ENCODE peak calls at places on chromosomes 16 and 17, in four cellular contexts. O is fibroblast of pulmonary artery, C is WERI-Rb-1, S is lung. R is an unnamed sample.

GRCh38 chr17:74493381-74493833 is 27.0 kb downstream of the CD300A start:
- DNase-seq in C (peak), O (peak), S (peak), R (peak)

GRCh38 chr16:35797811-35798210 is 2338.4 kb downstream of the TP53TG3F start:
- DNase-seq in O (no peak), S (no peak), C (no peak), R (no peak)

GRCh38 chr16:19162085-19162484 is 6.0 kb upstream of the SYT17 start:
- DNase-seq in S (no peak), O (no peak), C (no peak), R (no peak)

GRCh38 chr16:75244844-75245758 is 6.3 kb downstream of the BCAR1 start:
- DNase-seq in O (peak), S (peak), C (no peak), R (no peak)

GRCh38 chr16:58513874-58514273 is 1.4 kb upstream of the SETD6 start:
- DNase-seq in C (no peak), S (no peak), O (no peak), R (no peak)

GRCh38 chr16:31386157-31386984 is 6.8 kb upstream of the ITGAD start:
- DNase-seq in C (peak), S (no peak), O (peak), R (no peak)

GRCh38 chr17:4003501-4004421 is 39.5 kb upstream of the ATP2A3 start:
- DNase-seq in S (no peak), O (no peak), C (no peak), R (no peak)

GRCh38 chr17:28343491-28343932 is 8.0 kb downstream of the TNFAIP1 start:
- DNase-seq in C (no peak), O (no peak), S (no peak), R (no peak)

GRCh38 chr17:20944014-20944905 is 98.6 kb downstream of the USP22 start:
- DNase-seq in C (peak), O (no peak), S (peak), R (peak)

GRCh38 chr17:50290074-50290702 is 15.9 kb downstream of the TMEM92 start:
- DNase-seq in S (peak), C (no peak), O (peak), R (no peak)

GRCh38 chr17:16922386-16923096 is 49.4 kb downstream of the TNFRSF13B start:
- DNase-seq in S (no peak), C (no peak), O (no peak), R (no peak)

GRCh38 chr17:70072900-70073299 is 2.1 kb upstream of the KCNJ16 start:
- DNase-seq in C (no peak), S (no peak), O (no peak), R (no peak)

GRCh38 chr17:77875881-77876509 is 82.5 kb upstream of the TNRC6C start:
- DNase-seq in O (no peak), C (no peak), S (no peak), R (no peak)

GRCh38 chr16:11495066-11495407 is 91.7 kb downstream of the LITAF start:
- DNase-seq in S (no peak), O (no peak), C (no peak), R (no peak)

GRCh38 chr16:85819245-85819644 is 19.8 kb downstream of the COX4I1 start:
- DNase-seq in C (peak), O (peak), S (peak), R (peak)

GRCh38 chr17:29846298-29846697 is 83.7 kb downstream of the SSH2 start:
- DNase-seq in C (no peak), S (no peak), O (no peak), R (no peak)

GRCh38 chr17:69581061-69581955 is 166.8 kb downstream of the MAP2K6 start:
- DNase-seq in S (no peak), C (no peak), O (no peak), R (no peak)

GRCh38 chr17:858941-859452 is 76.8 kb downstream of the MRM3 start:
- DNase-seq in S (no peak), C (no peak), O (no peak), R (no peak)

GRCh38 chr16:85394511-85395206 is 218.5 kb upstream of the GSE1 start:
- DNase-seq in O (no peak), C (peak), S (no peak), R (peak)

GRCh38 chr17:81690066-81690465 is 6.3 kb downstream of the HGS start:
- DNase-seq in O (no peak), C (no peak), S (no peak), R (no peak)

GRCh38 chr16:67445441-67445912 is 14.6 kb downstream of the HSD11B2 start:
- DNase-seq in O (no peak), S (no peak), C (no peak), R (no peak)
- TF ChIP-seq CTCF in O (no peak), S (no peak), C (peak), R (no peak)

GRCh38 chr16:14202095-14202494 is 131.0 kb downstream of the MRTFB start:
- DNase-seq in S (no peak), O (no peak), C (no peak), R (no peak)

GRCh38 chr16:14199199-14199598 is 128.1 kb downstream of the MRTFB start:
- DNase-seq in O (no peak), S (no peak), C (no peak), R (no peak)

GRCh38 chr16:14205666-14206065 is 134.5 kb downstream of the MRTFB start:
- DNase-seq in O (peak), S (no peak), C (no peak), R (no peak)

GRCh38 chr16:14199624-14200023 is 128.5 kb downstream of the MRTFB start:
- DNase-seq in C (no peak), S (no peak), O (peak), R (no peak)

DNA sequence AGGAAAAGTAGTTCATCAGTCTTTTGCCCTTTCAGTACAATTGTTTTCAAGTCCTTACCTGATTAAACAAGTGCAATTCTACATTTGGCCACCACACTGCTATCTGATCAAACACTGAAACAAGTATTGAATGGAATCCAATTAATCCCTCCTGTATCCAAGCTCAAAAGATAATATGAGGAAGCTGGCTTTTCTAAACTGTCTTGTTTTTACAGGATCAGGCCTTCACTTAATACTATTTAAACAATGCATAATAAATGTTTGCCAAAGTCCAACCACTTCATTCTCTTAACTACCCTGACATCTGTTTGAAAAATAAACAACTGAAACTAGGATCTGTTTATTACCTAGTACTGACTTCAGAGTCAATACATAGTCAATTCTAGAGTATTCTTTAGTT is 131.6 kb downstream of the MRTFB start:
- DNase-seq in S (no peak), C (no peak), O (peak), R (no peak)
- TF ChIP-seq CTCF in S (no peak), C (no peak), O (peak), R (peak)

GRCh38 chr17:51641999-51642398 is 381.7 kb downstream of the UTP18 start:
- DNase-seq in S (no peak), O (no peak), C (no peak), R (no peak)

GRCh38 chr17:51636291-51636690 is 375.9 kb downstream of the UTP18 start:
- DNase-seq in S (no peak), O (no peak), C (no peak), R (no peak)

GRCh38 chr17:51638909-51639308 is 378.6 kb downstream of the UTP18 start:
- DNase-seq in O (no peak), S (no peak), C (no peak), R (no peak)

GRCh38 chr17:51643702-51644490 is 383.6 kb downstream of the UTP18 start:
- DNase-seq in C (no peak), S (no peak), O (no peak), R (no peak)

DNA sequence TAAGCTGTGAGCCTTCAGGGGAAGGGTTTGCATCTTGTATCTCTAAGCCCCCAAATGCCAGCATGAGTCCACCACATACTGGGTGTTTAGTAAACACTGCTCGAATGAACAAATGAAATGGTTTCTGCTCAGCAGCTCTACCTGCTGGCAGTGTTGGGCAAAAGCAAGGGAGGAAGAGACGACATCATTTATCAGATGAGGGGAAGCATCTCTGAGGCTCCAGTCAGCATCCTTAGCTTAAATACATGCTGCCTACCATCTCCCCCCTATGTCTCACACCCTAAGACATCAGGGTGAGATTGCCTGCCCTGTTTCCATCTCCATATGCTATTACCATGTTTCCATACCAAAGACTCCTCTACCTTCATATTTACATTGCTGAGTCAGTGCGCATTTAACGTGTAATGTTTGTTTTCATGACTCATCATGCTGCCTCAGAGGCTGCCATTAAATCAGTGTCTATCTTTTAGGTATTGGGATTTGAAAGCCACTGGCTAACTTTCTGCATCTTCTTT is 379.8 kb downstream of the UTP18 start:
- DNase-seq in O (no peak), C (peak), S (no peak), R (peak)
- TF ChIP-seq CTCF in O (no peak), C (peak), S (no peak), R (peak)

GRCh38 chr17:42403150-42403549 is 14.9 kb upstream of the STAT3 start:
- DNase-seq in C (peak), O (no peak), S (no peak), R (peak)
- TF ChIP-seq CTCF in C (peak), O (peak), S (no peak), R (no peak)

GRCh38 chr16:72501739-72502653 is 330.0 kb upstream of the PMFBP1 start:
- DNase-seq in O (peak), S (peak), C (peak), R (peak)
- TF ChIP-seq CTCF in O (peak), S (peak), C (peak), R (peak)

GRCh38 chr17:57540596-57540995 is 204.5 kb downstream of the CCDC182 start:
- DNase-seq in S (no peak), C (no peak), O (no peak), R (no peak)
- TF ChIP-seq CTCF in S (no peak), C (no peak), O (no peak), R (no peak)

DNA sequence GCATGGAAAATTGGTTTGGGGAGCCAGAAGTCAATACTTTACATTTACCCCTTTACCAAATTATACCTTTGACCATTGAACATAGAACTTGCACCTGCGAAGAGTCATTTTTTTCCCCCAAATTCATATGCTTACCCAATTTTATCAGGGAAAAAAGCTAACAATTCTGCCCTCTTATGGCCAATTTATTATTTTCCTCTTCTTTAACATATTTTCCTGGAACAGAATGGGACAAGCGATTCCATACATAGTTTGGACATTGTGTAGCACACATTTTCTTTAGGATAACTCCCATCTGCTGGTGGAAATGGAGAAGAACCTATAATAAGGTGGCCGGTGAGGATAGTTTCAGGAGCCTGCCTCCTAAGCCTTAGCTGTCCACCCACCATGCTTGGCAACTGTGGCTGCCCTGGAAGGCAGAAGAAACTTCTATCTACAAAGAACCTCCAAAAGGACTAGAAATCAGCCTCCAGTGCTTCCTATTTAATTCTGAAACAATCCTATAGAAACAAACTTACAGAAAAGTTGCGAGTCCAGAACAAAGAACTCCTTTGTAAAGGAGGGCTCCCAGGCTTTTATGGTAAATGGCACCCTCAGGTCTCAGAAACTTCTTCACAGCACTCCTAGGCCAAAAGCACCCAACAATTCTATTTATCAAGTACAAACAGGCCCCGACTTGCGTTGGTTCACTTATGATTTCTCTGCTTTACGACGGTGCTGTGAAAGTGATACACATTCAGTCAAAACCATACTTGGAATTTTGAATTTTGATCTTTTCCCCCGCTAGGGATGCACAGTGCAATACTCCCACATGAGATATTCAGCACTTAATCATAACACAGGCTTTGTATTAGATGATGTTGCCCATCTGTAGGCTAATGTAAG is 64.1 kb upstream of the CACNG4 start:
- DNase-seq in S (no peak), C (no peak), O (peak), R (no peak)
- TF ChIP-seq CTCF in S (no peak), C (peak), O (peak), R (peak)

R was measured in glutamatergic neuron.